ENCODE peak calls at places on chromosomes 5 and 9, in four cellular contexts. N, C, U and B are unnamed samples.

GRCh38 chr9:89153618-89154017 is 25.0 kb downstream of the SHC3 start:
- DNase-seq in N (no peak), C (peak; percentile 27), U (peak; percentile 61), B (no peak)

GRCh38 chr5:72172832-72173231 is 65.6 kb downstream of the MAP1B start:
- DNase-seq in N (no peak), C (no peak), U (no peak), B (no peak)

GRCh38 chr5:132272341-132273210 is 15.1 kb downstream of the PDLIM4 start:
- DNase-seq in N (peak; percentile 46), C (peak; percentile 70), U (peak; percentile 70), B (peak; percentile 85)

GRCh38 chr5:116652903-116653302 is 78.3 kb upstream of the SEMA6A start:
- DNase-seq in N (no peak), C (no peak), U (peak; percentile 69), B (no peak)

GRCh38 chr9:93087971-93088655 is 7.9 kb upstream of the CARD19 start:
- DNase-seq in N (no peak), C (no peak), U (no peak), B (no peak)

GRCh38 chr9:97319380-97319779 is 11.9 kb downstream of the CCDC180 start:
- DNase-seq in N (peak; percentile 22), C (no peak), U (no peak), B (no peak)

GRCh38 chr9:70392189-70392588 is 22.3 kb downstream of the KLF9 start:
- DNase-seq in N (peak; percentile 25), C (no peak), U (no peak), B (no peak)

GRCh38 chr9:127805620-127806019 is 2.9 kb downstream of the FPGS start:
- DNase-seq in N (peak; percentile 31), C (no peak), U (peak; percentile 42), B (peak; percentile 83)

GRCh38 chr9:33189331-33189731 is 22.2 kb upstream of the B4GALT1 start:
- DNase-seq in N (no peak), C (no peak), U (no peak), B (no peak)

GRCh38 chr9:134320916-134321570 is 5.2 kb upstream of the RXRA start:
- DNase-seq in N (no peak), C (no peak), U (no peak), B (no peak)

GRCh38 chr5:168646335-168646734 is 67.2 kb upstream of the PANK3 start:
- DNase-seq in N (no peak), C (no peak), U (no peak), B (no peak)

GRCh38 chr9:134005381-134005780 is 13.3 kb upstream of the VAV2 start:
- DNase-seq in N (no peak), C (no peak), U (no peak), B (no peak)

GRCh38 chr9:136551401-136552116 is 5.7 kb upstream of the NOTCH1 start:
- DNase-seq in N (no peak), C (no peak), U (peak; percentile 79), B (no peak)

GRCh38 chr5:101943784-101944183 is 352.3 kb downstream of the SLCO4C1 start:
- DNase-seq in N (peak; percentile 20), C (no peak), U (no peak), B (no peak)